ENCODE peak calls at places on chromosomes 3 and 15, in five cellular contexts. L is activated T-cell treated with anti-CD3 and anti-CD28 coated beads for 1 hour, B is NCI-H1694 treated with DMSO at 0.1 percent for 48 hours, E is hepatic stellate cell, U is AG09319. S is an unnamed sample.

GRCh38 chr3:72390841-72391240 is 457.4 kb downstream of the SHQ1 start:
- DNase-seq in L (no peak), B (no peak), E (no peak), U (no peak), S (no peak)

GRCh38 chr15:22873204-22873701 is 34.8 kb downstream of the NIPA2 start:
- DNase-seq in E (peak; percentile 55), U (no peak), L (no peak), B (no peak), S (no peak)

GRCh38 chr3:86794336-86795065 is 196.4 kb downstream of the VGLL3 start:
- DNase-seq in E (no peak), L (no peak), U (no peak), B (no peak), S (no peak)

GRCh38 chr3:44861412-44862220 is at the start of gene TMEM42:
- DNase-seq in L (peak; percentile 83), B (peak; percentile 42), U (peak; percentile 79), E (peak; percentile 96), S (peak; percentile 9)

GRCh38 chr3:45562027-45562426 is 32.5 kb upstream of the LIMD1 start:
- DNase-seq in L (no peak), E (no peak), B (no peak), U (no peak), S (no peak)

GRCh38 chr15:97026781-97027180 is 696.3 kb downstream of the NR2F2 start:
- DNase-seq in L (no peak), U (no peak), E (no peak), B (no peak), S (no peak)

GRCh38 chr3:77026904-77027634 is 12.8 kb upstream of the ROBO2 start:
- DNase-seq in B (no peak), L (no peak), E (no peak), U (no peak), S (no peak)

GRCh38 chr15:75902129-75902557 is 1.5 kb upstream of the FBXO22 start:
- DNase-seq in L (no peak), E (no peak), B (peak; percentile 27), U (no peak), S (no peak)

GRCh38 chr15:83809345-83809744 is 155.4 kb downstream of the ADAMTSL3 start:
- DNase-seq in B (no peak), E (no peak), U (no peak), L (no peak), S (no peak)

GRCh38 chr3:16279010-16279409 is 14.0 kb downstream of the OXNAD1 start:
- DNase-seq in B (no peak), U (no peak), E (no peak), L (no peak), S (no peak)

GRCh38 chr15:76994001-76994400 is 925 bp upstream of the PSTPIP1 start:
- DNase-seq in E (no peak), B (no peak), U (no peak), L (peak; percentile 44), S (no peak)

GRCh38 chr3:191030983-191031382 is 168.1 kb upstream of the OSTN start:
- DNase-seq in L (no peak), U (no peak), B (no peak), E (no peak), S (no peak)

GRCh38 chr15:74383695-74384565 is 16.5 kb upstream of the CYP11A1 start:
- DNase-seq in L (peak; percentile 22), B (no peak), E (no peak), U (no peak), S (no peak)

GRCh38 chr3:12237912-12238650 is 50.8 kb upstream of the PPARG start:
- DNase-seq in B (no peak), L (no peak), E (no peak), U (no peak), S (no peak)

GRCh38 chr15:77327844-77328529 is 91.9 kb downstream of the PEAK1 start:
- DNase-seq in L (no peak), B (no peak), U (no peak), E (no peak), S (no peak)

GRCh38 chr3:98343647-98344507 is 9.8 kb upstream of the OR5K4 start:
- DNase-seq in L (no peak), B (peak; percentile 17), U (no peak), E (no peak), S (peak; percentile 1)

GRCh38 chr3:155202626-155203025 is 90.9 kb downstream of the STRIT1 start:
- DNase-seq in L (no peak), B (no peak), E (no peak), U (peak; percentile 87), S (no peak)

GRCh38 chr3:150410311-150411105 is 2.4 kb downstream of the TSC22D2 start:
- DNase-seq in B (peak; percentile 57), U (no peak), E (no peak), L (peak; percentile 9), S (no peak)

GRCh38 chr15:95295905-95296618 is 1034.4 kb upstream of the NR2F2 start:
- DNase-seq in U (no peak), E (no peak), L (no peak), B (no peak), S (no peak)

GRCh38 chr15:50685976-50686467 is 575 bp downstream of the TRPM7 start:
- DNase-seq in B (peak; percentile 46), U (no peak), E (peak; percentile 25), L (peak; percentile 54), S (no peak)